ENCODE peak calls at places on chromosomes 4 and X, in nine cellular contexts. One of them, this sample, is unnamed.

GRCh38 chrX:98357146-98357545 is 1473.4 kb downstream of the RPA4 start:
- DNase-seq in CD4-positive, alpha-beta T cell: no peak
- DNase-seq in Calu3: no peak
- DNase-seq in lower leg skin: no peak
- DNase-seq in ascending aorta: no peak
- DNase-seq in WTC11: no peak
- DNase-seq in bronchial epithelial cell: no peak
- DNase-seq in brain microvascular endothelial cell: no peak
- DNase-seq in transverse colon: no peak
- DNase-seq in this sample: no peak

GRCh38 chr4:155667538-155668511 is 1.2 kb downstream of the GUCY1A1 start:
- DNase-seq in CD4-positive, alpha-beta T cell: no peak
- DNase-seq in Calu3: peak
- DNase-seq in lower leg skin: no peak
- DNase-seq in ascending aorta: peak
- DNase-seq in WTC11: peak
- DNase-seq in bronchial epithelial cell: no peak
- DNase-seq in brain microvascular endothelial cell: peak
- DNase-seq in transverse colon: peak
- DNase-seq in this sample: no peak

GRCh38 chr4:2472187-2472586 is 3.3 kb downstream of the RNF4 start:
- DNase-seq in CD4-positive, alpha-beta T cell: no peak
- DNase-seq in Calu3: no peak
- DNase-seq in lower leg skin: no peak
- DNase-seq in ascending aorta: no peak
- DNase-seq in WTC11: no peak
- DNase-seq in bronchial epithelial cell: peak
- DNase-seq in brain microvascular endothelial cell: no peak
- DNase-seq in transverse colon: no peak
- DNase-seq in this sample: no peak

GRCh38 chr4:73668806-73669205 is 48.6 kb upstream of the RASSF6 start:
- DNase-seq in CD4-positive, alpha-beta T cell: no peak
- DNase-seq in Calu3: no peak
- DNase-seq in lower leg skin: no peak
- DNase-seq in ascending aorta: no peak
- DNase-seq in WTC11: no peak
- DNase-seq in bronchial epithelial cell: peak
- DNase-seq in brain microvascular endothelial cell: no peak
- DNase-seq in transverse colon: no peak
- DNase-seq in this sample: no peak

GRCh38 chrX:139530550-139530949 is at the start of gene F9:
- DNase-seq in CD4-positive, alpha-beta T cell: no peak
- DNase-seq in Calu3: no peak
- DNase-seq in lower leg skin: no peak
- DNase-seq in ascending aorta: no peak
- DNase-seq in WTC11: no peak
- DNase-seq in bronchial epithelial cell: no peak
- DNase-seq in brain microvascular endothelial cell: no peak
- DNase-seq in transverse colon: no peak
- DNase-seq in this sample: no peak

GRCh38 chrX:10620121-10620699 is at the start of gene MID1:
- DNase-seq in CD4-positive, alpha-beta T cell: no peak
- DNase-seq in Calu3: peak
- DNase-seq in lower leg skin: peak
- DNase-seq in ascending aorta: peak
- DNase-seq in WTC11: peak
- DNase-seq in bronchial epithelial cell: peak
- DNase-seq in brain microvascular endothelial cell: peak
- DNase-seq in transverse colon: peak
- DNase-seq in this sample: peak

GRCh38 chr4:173264245-173264959 is 69.8 kb downstream of the HMGB2 start:
- DNase-seq in CD4-positive, alpha-beta T cell: peak
- DNase-seq in Calu3: no peak
- DNase-seq in lower leg skin: no peak
- DNase-seq in ascending aorta: no peak
- DNase-seq in WTC11: no peak
- DNase-seq in bronchial epithelial cell: no peak
- DNase-seq in brain microvascular endothelial cell: peak
- DNase-seq in transverse colon: peak
- DNase-seq in this sample: no peak

GRCh38 chr4:742742-743311 is 37.2 kb downstream of the PCGF3 start:
- DNase-seq in CD4-positive, alpha-beta T cell: peak
- DNase-seq in Calu3: peak
- DNase-seq in lower leg skin: no peak
- DNase-seq in ascending aorta: no peak
- DNase-seq in WTC11: peak
- DNase-seq in bronchial epithelial cell: no peak
- DNase-seq in brain microvascular endothelial cell: peak
- DNase-seq in transverse colon: peak
- DNase-seq in this sample: peak

GRCh38 chrX:10797493-10797892 is 177.1 kb upstream of the MID1 start:
- DNase-seq in CD4-positive, alpha-beta T cell: no peak
- DNase-seq in Calu3: no peak
- DNase-seq in lower leg skin: no peak
- DNase-seq in ascending aorta: no peak
- DNase-seq in WTC11: no peak
- DNase-seq in bronchial epithelial cell: peak
- DNase-seq in brain microvascular endothelial cell: peak
- DNase-seq in transverse colon: no peak
- DNase-seq in this sample: no peak

GRCh38 chr4:98094118-98094517 is 49.2 kb downstream of the STPG2 start:
- DNase-seq in CD4-positive, alpha-beta T cell: no peak
- DNase-seq in Calu3: no peak
- DNase-seq in lower leg skin: no peak
- DNase-seq in ascending aorta: no peak
- DNase-seq in WTC11: no peak
- DNase-seq in bronchial epithelial cell: peak
- DNase-seq in brain microvascular endothelial cell: no peak
- DNase-seq in transverse colon: no peak
- DNase-seq in this sample: no peak

GRCh38 chrX:13669246-13669689 is 16.3 kb downstream of the TCEANC start:
- DNase-seq in CD4-positive, alpha-beta T cell: peak
- DNase-seq in Calu3: peak
- DNase-seq in lower leg skin: peak
- DNase-seq in ascending aorta: no peak
- DNase-seq in WTC11: no peak
- DNase-seq in bronchial epithelial cell: peak
- DNase-seq in brain microvascular endothelial cell: peak
- DNase-seq in transverse colon: peak
- DNase-seq in this sample: peak

GRCh38 chrX:57900961-57901360 is 9.3 kb downstream of the ZXDA start:
- DNase-seq in CD4-positive, alpha-beta T cell: no peak
- DNase-seq in Calu3: no peak
- DNase-seq in lower leg skin: no peak
- DNase-seq in ascending aorta: no peak
- DNase-seq in WTC11: no peak
- DNase-seq in bronchial epithelial cell: no peak
- DNase-seq in brain microvascular endothelial cell: peak
- DNase-seq in transverse colon: no peak
- DNase-seq in this sample: no peak

GRCh38 chrX:40966204-40966820 is 118.9 kb upstream of the USP9X start:
- DNase-seq in CD4-positive, alpha-beta T cell: no peak
- DNase-seq in Calu3: no peak
- DNase-seq in lower leg skin: no peak
- DNase-seq in ascending aorta: no peak
- DNase-seq in WTC11: no peak
- DNase-seq in bronchial epithelial cell: peak
- DNase-seq in brain microvascular endothelial cell: no peak
- DNase-seq in transverse colon: no peak
- DNase-seq in this sample: no peak

GRCh38 chr4:184649971-184650855 is 675 bp downstream of the PRIMPOL start:
- DNase-seq in CD4-positive, alpha-beta T cell: no peak
- DNase-seq in Calu3: no peak
- DNase-seq in lower leg skin: no peak
- DNase-seq in ascending aorta: peak
- DNase-seq in WTC11: no peak
- DNase-seq in bronchial epithelial cell: peak
- DNase-seq in brain microvascular endothelial cell: no peak
- DNase-seq in transverse colon: peak
- DNase-seq in this sample: peak

GRCh38 chrX:70129811-70130210 is 3.4 kb upstream of the IGBP1 start:
- DNase-seq in CD4-positive, alpha-beta T cell: no peak
- DNase-seq in Calu3: no peak
- DNase-seq in lower leg skin: no peak
- DNase-seq in ascending aorta: no peak
- DNase-seq in WTC11: no peak
- DNase-seq in bronchial epithelial cell: peak
- DNase-seq in brain microvascular endothelial cell: no peak
- DNase-seq in transverse colon: no peak
- DNase-seq in this sample: no peak
- TF ChIP-seq CTCF in CD4-positive, alpha-beta T cell: no peak
- TF ChIP-seq CTCF in Calu3: no peak
- TF ChIP-seq CTCF in lower leg skin: no peak
- TF ChIP-seq CTCF in ascending aorta: no peak
- TF ChIP-seq CTCF in WTC11: no peak
- TF ChIP-seq CTCF in bronchial epithelial cell: peak
- TF ChIP-seq CTCF in brain microvascular endothelial cell: no peak
- TF ChIP-seq CTCF in transverse colon: no peak
- TF ChIP-seq CTCF in this sample: no peak

DNA sequence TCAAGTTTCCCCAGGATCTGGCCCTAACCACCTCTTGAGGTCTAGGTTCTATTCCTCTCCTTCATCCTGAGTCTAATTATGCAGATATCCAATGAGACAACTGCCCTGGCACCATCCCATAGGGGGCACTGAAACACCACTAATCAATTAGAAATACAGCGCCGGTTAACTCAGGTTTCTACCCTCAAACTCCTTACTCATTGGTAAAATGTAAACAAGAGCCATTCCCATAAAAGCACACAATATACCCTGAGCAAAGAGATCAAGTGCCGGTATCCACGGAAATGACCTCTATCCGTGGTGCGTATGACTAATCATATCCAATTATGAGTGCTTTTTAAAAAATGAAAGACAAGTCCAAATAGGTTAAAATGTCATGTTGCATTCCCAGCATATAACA is 141.3 kb downstream of the MAML3 start:
- DNase-seq in CD4-positive, alpha-beta T cell: peak
- DNase-seq in Calu3: peak
- DNase-seq in lower leg skin: peak
- DNase-seq in ascending aorta: peak
- DNase-seq in WTC11: peak
- DNase-seq in bronchial epithelial cell: peak
- DNase-seq in brain microvascular endothelial cell: peak
- DNase-seq in transverse colon: peak
- DNase-seq in this sample: peak
- TF ChIP-seq CTCF in CD4-positive, alpha-beta T cell: peak
- TF ChIP-seq CTCF in Calu3: peak
- TF ChIP-seq CTCF in lower leg skin: no peak
- TF ChIP-seq CTCF in ascending aorta: peak
- TF ChIP-seq CTCF in WTC11: no peak
- TF ChIP-seq CTCF in bronchial epithelial cell: peak
- TF ChIP-seq CTCF in brain microvascular endothelial cell: peak
- TF ChIP-seq CTCF in transverse colon: peak
- TF ChIP-seq CTCF in this sample: no peak

DNA sequence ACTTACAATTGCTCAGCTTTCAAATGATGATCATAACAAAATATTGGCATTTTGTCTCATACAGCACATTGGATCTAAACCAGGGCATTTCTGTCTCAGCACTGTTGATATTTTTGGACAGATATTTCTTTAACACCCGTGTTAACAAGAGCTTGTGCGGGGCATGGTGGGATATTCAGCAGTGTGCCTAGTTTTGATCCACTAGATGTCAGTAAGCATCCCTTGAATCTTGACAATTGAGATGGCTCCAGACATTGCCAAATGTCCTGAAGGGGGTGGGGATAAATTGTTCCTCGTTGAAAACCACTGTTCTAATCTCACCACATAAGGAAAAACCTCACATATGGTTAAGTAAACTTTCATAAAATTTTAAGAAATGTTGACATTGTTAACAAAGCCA is 806.3 kb downstream of the STIM2 start:
- DNase-seq in CD4-positive, alpha-beta T cell: no peak
- DNase-seq in Calu3: peak
- DNase-seq in lower leg skin: no peak
- DNase-seq in ascending aorta: no peak
- DNase-seq in WTC11: peak
- DNase-seq in bronchial epithelial cell: peak
- DNase-seq in brain microvascular endothelial cell: no peak
- DNase-seq in transverse colon: no peak
- DNase-seq in this sample: no peak
- TF ChIP-seq CTCF in CD4-positive, alpha-beta T cell: no peak
- TF ChIP-seq CTCF in Calu3: no peak
- TF ChIP-seq CTCF in lower leg skin: no peak
- TF ChIP-seq CTCF in ascending aorta: no peak
- TF ChIP-seq CTCF in WTC11: no peak
- TF ChIP-seq CTCF in bronchial epithelial cell: no peak
- TF ChIP-seq CTCF in brain microvascular endothelial cell: peak
- TF ChIP-seq CTCF in transverse colon: no peak
- TF ChIP-seq CTCF in this sample: no peak

DNA sequence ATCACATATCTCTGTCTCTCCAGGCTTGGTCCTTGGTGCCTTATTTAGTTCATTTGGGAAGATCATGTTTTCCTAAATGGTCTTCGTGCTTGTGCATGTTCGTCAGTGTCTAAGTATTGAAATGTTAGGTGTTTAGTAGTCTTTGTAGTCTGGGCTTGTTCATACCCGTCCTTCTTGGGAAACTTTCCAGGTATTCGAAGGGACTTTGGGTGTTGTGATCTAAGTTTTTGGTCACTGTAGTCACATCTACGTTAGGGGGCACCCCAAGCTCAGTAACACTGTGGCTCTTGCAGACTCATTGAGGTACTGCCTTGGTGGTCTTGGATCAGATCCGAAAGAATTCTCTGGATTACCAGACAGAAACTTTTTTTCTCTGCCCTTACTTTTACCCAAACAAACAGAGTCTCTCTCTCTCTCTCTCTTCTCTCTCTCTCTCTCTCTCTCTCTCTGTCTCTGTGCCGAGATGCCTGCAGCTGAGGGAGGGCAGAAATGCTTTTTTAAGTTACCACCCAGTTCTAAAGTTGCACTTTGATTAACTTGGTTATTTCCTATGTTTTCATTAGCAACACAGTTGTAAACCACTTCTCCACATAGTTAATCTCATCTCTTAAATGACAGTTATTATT is 67.6 kb upstream of the SLC7A3 start:
- DNase-seq in CD4-positive, alpha-beta T cell: peak
- DNase-seq in Calu3: peak
- DNase-seq in lower leg skin: peak
- DNase-seq in ascending aorta: no peak
- DNase-seq in WTC11: peak
- DNase-seq in bronchial epithelial cell: peak
- DNase-seq in brain microvascular endothelial cell: peak
- DNase-seq in transverse colon: no peak
- DNase-seq in this sample: no peak
- TF ChIP-seq CTCF in CD4-positive, alpha-beta T cell: no peak
- TF ChIP-seq CTCF in Calu3: no peak
- TF ChIP-seq CTCF in lower leg skin: no peak
- TF ChIP-seq CTCF in ascending aorta: peak
- TF ChIP-seq CTCF in WTC11: no peak
- TF ChIP-seq CTCF in bronchial epithelial cell: peak
- TF ChIP-seq CTCF in brain microvascular endothelial cell: peak
- TF ChIP-seq CTCF in transverse colon: no peak
- TF ChIP-seq CTCF in this sample: no peak

This sample was measured in omental fat pad.